ENCODE peak calls at places on chromosomes 7 and 10, in eight cellular contexts. K is HepG2; Y is breast epithelium; E is psoas muscle; X is IMR-90; C is tibial artery; G is CD4-positive, alpha-beta memory T cell; I is A549. F is an unnamed sample.

GRCh38 chr7:37211097-37211496 is 237.6 kb downstream of the ELMO1 start:
- DNase-seq in C (peak; percentile 66), X (peak; percentile 37), G (no peak), E (peak; percentile 78), K (no peak), I (no peak), Y (no peak), F (no peak)

GRCh38 chr10:110783509-110784103 is 88.1 kb upstream of the PDCD4 start:
- DNase-seq in E (no peak), Y (no peak), G (peak; percentile 80), X (peak; percentile 4), K (no peak), C (no peak), I (no peak), F (no peak)

GRCh38 chr7:452230-452751 is 67.4 kb downstream of the PDGFA start:
- DNase-seq in X (peak; percentile 49), Y (no peak), I (no peak), K (no peak), C (no peak), G (no peak), E (no peak), F (peak; percentile 23)

GRCh38 chr7:23520582-23520981 is 11.2 kb downstream of the TRA2A start:
- DNase-seq in C (no peak), Y (no peak), X (no peak), G (no peak), K (no peak), I (no peak), E (no peak), F (no peak)

GRCh38 chr7:25216837-25217236 is 11.4 kb downstream of the NPVF start:
- DNase-seq in K (peak; percentile 39), E (no peak), X (peak; percentile 38), I (no peak), G (peak; percentile 20), Y (no peak), C (no peak), F (no peak)

GRCh38 chr7:151451626-151452025 is 11.7 kb upstream of the CRYGN start:
- DNase-seq in X (no peak), E (no peak), K (no peak), G (no peak), I (no peak), C (no peak), Y (no peak), F (peak; percentile 68)

GRCh38 chr10:99084161-99084560 is 151.5 kb downstream of the HPSE2 start:
- DNase-seq in X (no peak), C (no peak), G (no peak), K (no peak), I (no peak), E (no peak), Y (no peak), F (no peak)

GRCh38 chr7:131959106-131959812 is 402.8 kb upstream of the PODXL start:
- DNase-seq in K (no peak), Y (no peak), G (no peak), I (no peak), E (peak; percentile 76), C (no peak), X (no peak), F (no peak)

GRCh38 chr10:69172241-69172998 is 7.6 kb upstream of the SUPV3L1 start:
- DNase-seq in G (no peak), I (no peak), K (no peak), E (no peak), C (no peak), X (peak; percentile 6), Y (no peak), F (no peak)

GRCh38 chr7:117062300-117062699 is 109.0 kb downstream of the ST7 start:
- DNase-seq in I (no peak), Y (no peak), X (peak; percentile 84), G (no peak), E (no peak), K (no peak), C (no peak), F (no peak)

GRCh38 chr10:114532226-114532625 is 125.8 kb downstream of the ABLIM1 start:
- DNase-seq in E (no peak), C (no peak), X (no peak), G (no peak), Y (no peak), K (no peak), I (no peak), F (no peak)

GRCh38 chr7:121001932-121002754 is 13.6 kb downstream of the CPED1 start:
- DNase-seq in G (no peak), I (no peak), Y (no peak), C (no peak), K (no peak), E (no peak), X (no peak), F (no peak)

GRCh38 chr7:95102662-95103061 is 195.3 kb downstream of the PPP1R9A start:
- DNase-seq in I (no peak), C (no peak), Y (no peak), E (no peak), K (peak; percentile 5), G (no peak), X (no peak), F (no peak)

GRCh38 chr7:159091041-159091440 is 53.6 kb downstream of the VIPR2 start:
- DNase-seq in C (no peak), X (no peak), I (no peak), G (no peak), Y (peak; percentile 10), E (no peak), K (no peak), F (no peak)

GRCh38 chr10:71848325-71849277 is 2.5 kb downstream of the PSAP start:
- DNase-seq in X (peak; percentile 51), Y (no peak), G (no peak), I (no peak), E (no peak), K (peak; percentile 55), C (no peak), F (no peak)

GRCh38 chr10:104750306-104750705 is 109.2 kb downstream of the SORCS3 start:
- DNase-seq in G (no peak), C (no peak), K (no peak), E (no peak), I (no peak), X (no peak), Y (no peak), F (no peak)

GRCh38 chr10:90437452-90437851 is 420.4 kb downstream of the HTR7 start:
- DNase-seq in E (no peak), K (no peak), C (no peak), G (no peak), Y (no peak), X (no peak), I (no peak), F (no peak)

GRCh38 chr7:105028004-105028403 is 14.0 kb downstream of the KMT2E start:
- DNase-seq in C (no peak), I (no peak), E (no peak), Y (no peak), X (no peak), G (no peak), K (no peak), F (no peak)

GRCh38 chr7:127347567-127348246 is 44.8 kb downstream of the ZNF800 start:
- DNase-seq in I (peak; percentile 69), G (peak; percentile 73), X (peak; percentile 61), E (peak; percentile 74), Y (peak; percentile 54), K (peak; percentile 28), C (peak; percentile 22), F (peak; percentile 69)

DNA sequence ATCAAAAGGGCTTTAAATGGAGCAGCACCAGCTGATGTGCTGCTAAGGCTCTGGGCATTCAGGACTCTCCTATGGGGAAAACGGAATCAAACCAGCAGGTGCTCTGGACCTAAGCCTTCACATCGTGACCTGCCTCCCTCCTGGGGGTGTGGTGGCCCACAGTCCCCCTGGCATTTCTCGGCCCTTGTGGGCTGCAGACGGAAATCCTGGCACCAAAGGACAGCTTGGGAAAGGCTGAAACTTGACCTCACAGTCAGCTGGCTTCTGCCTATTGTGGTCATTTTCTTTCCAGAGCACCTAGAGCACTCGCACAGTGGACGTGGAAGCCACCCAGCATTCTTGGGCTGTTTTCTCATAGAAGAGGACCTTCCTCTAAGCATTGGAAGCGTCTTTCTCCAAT is 74.8 kb downstream of the TPST1 start:
- DNase-seq in E (no peak), G (no peak), C (no peak), Y (no peak), I (no peak), K (no peak), X (no peak), F (no peak)
- H3K4me1 ChIP-seq in E (no peaks in the 10 kb centered on the region), G (no peaks in the 10 kb centered on the region), C (peaks cover 12% of the 10 kb centered on the region), Y (no peaks in the 10 kb centered on the region), I (peaks cover 27% of the 10 kb centered on the region), K (peaks cover 23% of the 10 kb centered on the region), X (peaks cover 18% of the 10 kb centered on the region), F (no peaks in the 10 kb centered on the region)

DNA sequence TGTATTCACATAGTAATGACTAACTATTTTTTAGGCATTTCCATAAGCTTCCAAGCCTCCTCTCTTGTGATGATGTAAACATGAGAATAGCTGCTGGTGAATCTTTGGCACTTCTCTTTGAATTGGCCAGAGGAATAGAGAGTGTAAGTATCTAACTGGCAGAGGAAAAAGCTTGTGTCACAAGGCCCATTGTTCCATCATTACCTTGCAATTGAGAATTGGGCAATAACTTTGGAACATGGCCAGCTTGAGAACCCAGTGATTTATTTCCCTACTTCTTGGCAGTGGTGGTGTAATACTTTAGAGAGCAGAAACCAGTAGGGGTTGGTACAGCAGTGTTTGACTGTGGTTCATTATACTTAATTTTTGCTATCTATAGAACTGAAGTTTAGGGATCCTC is 12.0 kb downstream of the IFRD1 start:
- DNase-seq in C (peak; percentile 38), I (no peak), X (peak; percentile 63), E (no peak), K (peak; percentile 52), Y (no peak), G (no peak), F (peak; percentile 63)
- H3K27ac ChIP-seq in C (no peak overlapping the region), I (no peak overlapping the region), X (no peak overlapping the region), E (peak overlapping the region; percentile 66), K (no peak overlapping the region), Y (peak overlapping the region; percentile 66), G (no peak overlapping the region), F (peak overlapping the region; percentile 59)

DNA sequence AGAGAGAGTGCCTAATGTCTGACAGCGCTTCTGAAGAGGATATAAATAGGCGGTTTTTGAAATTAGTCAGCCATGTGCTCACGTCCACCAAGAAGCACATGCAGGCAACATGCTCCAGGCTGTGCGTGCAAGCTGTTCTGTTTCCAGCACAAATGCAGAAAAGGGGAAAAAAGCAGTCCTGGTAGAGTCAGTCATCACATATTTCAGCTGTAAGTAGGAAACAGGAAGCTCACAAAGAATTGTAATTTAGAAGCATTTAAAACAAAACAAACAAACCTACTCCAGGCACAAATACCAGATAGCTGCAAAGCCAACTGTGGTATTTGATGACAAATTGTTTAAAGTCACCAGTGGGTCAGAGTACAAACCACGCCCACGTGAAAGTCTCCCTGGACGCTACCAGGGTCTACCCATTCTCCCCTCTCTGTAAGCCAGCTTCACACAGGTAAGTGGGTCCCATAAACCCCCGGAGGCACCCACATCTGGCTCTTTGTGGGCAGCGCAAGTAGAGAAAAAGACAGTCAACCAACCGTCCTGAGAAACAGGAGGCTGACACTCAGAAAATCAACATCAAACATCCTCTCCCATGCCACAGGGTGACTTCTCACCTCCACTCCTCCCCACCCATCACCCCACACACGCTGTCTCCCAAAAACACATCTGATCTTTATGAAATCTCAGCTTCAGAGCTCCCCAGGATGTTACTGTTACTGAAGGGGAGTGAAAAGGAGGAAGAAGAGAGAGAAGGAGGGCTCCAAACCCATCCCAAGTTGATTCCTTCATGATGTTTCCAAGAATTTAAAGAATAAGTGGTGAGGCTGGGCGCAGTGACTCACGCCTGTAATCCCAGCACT is 186.4 kb downstream of the FAM107B start:
- DNase-seq in G (peak; percentile 53), Y (no peak), I (peak; percentile 40), E (no peak), K (peak; percentile 84), C (no peak), X (peak; percentile 100), F (no peak)
- H3K4me1 ChIP-seq in G (peaks cover 95% of the 10 kb centered on the region), Y (no peaks in the 10 kb centered on the region), I (peaks cover 90% of the 10 kb centered on the region), E (no peaks in the 10 kb centered on the region), K (peaks cover 67% of the 10 kb centered on the region), C (peaks cover 3% of the 10 kb centered on the region), X (peaks cover 30% of the 10 kb centered on the region), F (peaks cover 32% of the 10 kb centered on the region)

GRCh38 chr10:28744021-28744420 is 66.7 kb downstream of the BAMBI start:
- DNase-seq in C (no peak), G (no peak), K (no peak), X (no peak), Y (no peak), E (no peak), I (no peak), F (no peak)
- H3K27ac ChIP-seq in C (no peak overlapping the region), G (no peak overlapping the region), K (no peak overlapping the region), X (no peak overlapping the region), Y (no peak overlapping the region), E (no peak overlapping the region), I (no peak overlapping the region), F (peak overlapping the region; percentile 15)

F was measured in pancreas.